ENCODE peak calls at places on chromosomes 3 and 15, in four cellular contexts. H, G, A and C are unnamed samples.

GRCh38 chr15:58396181-58396580 is 35.6 kb upstream of the LIPC start:
- DNase-seq in H (no peak), G (no peak), A (no peak), C (no peak)

GRCh38 chr3:141648055-141648910 is 89.8 kb upstream of the RNF7 start:
- DNase-seq in H (no peak), G (no peak), A (no peak), C (no peak)

GRCh38 chr15:63560741-63561448 is 36.3 kb upstream of the FBXL22 start:
- DNase-seq in H (no peak), G (peak), A (no peak), C (no peak)

GRCh38 chr3:180049391-180049790 is 12.7 kb upstream of the PEX5L start:
- DNase-seq in H (no peak), G (no peak), A (no peak), C (no peak)

GRCh38 chr15:85582719-85583089 is 202.3 kb downstream of the AKAP13 start:
- DNase-seq in H (peak), G (no peak), A (peak), C (peak)

GRCh38 chr3:155748611-155749365 is 3.9 kb upstream of the PLCH1 start:
- DNase-seq in H (no peak), G (no peak), A (no peak), C (no peak)

GRCh38 chr3:10982782-10983181 is 9.8 kb upstream of the SLC6A1 start:
- DNase-seq in H (no peak), G (no peak), A (no peak), C (no peak)

GRCh38 chr3:37907371-37907770 is 45.7 kb downstream of the CTDSPL start:
- DNase-seq in H (no peak), G (no peak), A (no peak), C (no peak)

GRCh38 chr3:175075269-175075668 is 216.1 kb downstream of the NAALADL2 start:
- DNase-seq in H (no peak), G (no peak), A (no peak), C (no peak)

GRCh38 chr3:192831111-192831644 is 86.5 kb downstream of the MB21D2 start:
- DNase-seq in H (no peak), G (no peak), A (no peak), C (no peak)

GRCh38 chr3:28316226-28316625 is 32.3 kb upstream of the ZCWPW2 start:
- DNase-seq in H (no peak), G (no peak), A (no peak), C (no peak)

GRCh38 chr3:102180291-102180931 is 254.4 kb upstream of the ZPLD1 start:
- DNase-seq in H (peak), G (no peak), A (no peak), C (no peak)

GRCh38 chr3:177905173-177905894 is 630.9 kb upstream of the KCNMB2 start:
- DNase-seq in H (no peak), G (no peak), A (no peak), C (no peak)

GRCh38 chr3:78610462-78611125 is 1157.2 kb downstream of the ROBO1 start:
- DNase-seq in H (no peak), G (no peak), A (no peak), C (no peak)

GRCh38 chr3:172892158-172892557 is 141.6 kb downstream of the ECT2 start:
- DNase-seq in H (no peak), G (no peak), A (no peak), C (no peak)

GRCh38 chr3:16357698-16358097 is 92.7 kb downstream of the OXNAD1 start:
- DNase-seq in H (no peak), G (no peak), A (no peak), C (no peak)

GRCh38 chr3:45951946-45952345 is 8.7 kb downstream of the CXCR6 start:
- DNase-seq in H (no peak), G (no peak), A (no peak), C (no peak)

GRCh38 chr3:149342413-149343340 is 9.2 kb upstream of the TM4SF18 start:
- DNase-seq in H (no peak), G (no peak), A (no peak), C (no peak)

GRCh38 chr3:60399295-60399694 is 852.0 kb downstream of the FHIT start:
- DNase-seq in H (no peak), G (no peak), A (no peak), C (no peak)

GRCh38 chr3:50806806-50807205 is 132.1 kb downstream of the DOCK3 start:
- DNase-seq in H (no peak), G (peak), A (no peak), C (no peak)

GRCh38 chr3:57161131-57161538 is 4.0 kb downstream of the IL17RD start:
- DNase-seq in H (peak), G (no peak), A (no peak), C (no peak)

GRCh38 chr3:171606151-171606751 is 146.0 kb upstream of the TNIK start:
- DNase-seq in H (no peak), G (no peak), A (no peak), C (no peak)

GRCh38 chr3:40913192-40913591 is 286.1 kb upstream of the CTNNB1 start:
- DNase-seq in H (no peak), G (no peak), A (no peak), C (no peak)

GRCh38 chr3:25532763-25533162 is 104.7 kb downstream of the RARB start:
- DNase-seq in H (no peak), G (peak), A (peak), C (no peak)

GRCh38 chr3:160169139-160169830 is 55.9 kb upstream of the C3orf80 start:
- DNase-seq in H (no peak), G (no peak), A (no peak), C (no peak)

GRCh38 chr3:117105650-117106049 is 396.1 kb downstream of the TUSC7 start:
- DNase-seq in H (peak), G (no peak), A (no peak), C (no peak)

GRCh38 chr3:31903686-31904431 is 77.2 kb downstream of the OSBPL10 start:
- DNase-seq in H (no peak), G (no peak), A (no peak), C (no peak)

GRCh38 chr3:140081836-140082331 is 146.9 kb downstream of the CLSTN2 start:
- DNase-seq in H (no peak), G (no peak), A (no peak), C (no peak)

GRCh38 chr3:8649757-8650156 is 5.2 kb upstream of the SSUH2 start:
- DNase-seq in H (no peak), G (no peak), A (no peak), C (no peak)

GRCh38 chr15:81633889-81634288 is 259.9 kb upstream of the TMC3 start:
- DNase-seq in H (no peak), G (peak), A (no peak), C (no peak)

GRCh38 chr15:60669351-60669750 is 190.4 kb upstream of the ICE2 start:
- DNase-seq in H (no peak), G (no peak), A (no peak), C (no peak)

GRCh38 chr3:168220609-168221008 is 124.9 kb upstream of the GOLIM4 start:
- DNase-seq in H (no peak), G (peak), A (no peak), C (no peak)

GRCh38 chr3:178325330-178325729 is 210.9 kb upstream of the KCNMB2 start:
- DNase-seq in H (peak), G (peak), A (no peak), C (no peak)

GRCh38 chr3:44061961-44062360 is 179.7 kb upstream of the TOPAZ1 start:
- DNase-seq in H (no peak), G (peak), A (no peak), C (no peak)

GRCh38 chr15:36527512-36528162 is 51.8 kb upstream of the CDIN1 start:
- DNase-seq in H (peak), G (peak), A (no peak), C (no peak)

GRCh38 chr15:78434134-78434533 is 3.9 kb upstream of the IREB2 start:
- DNase-seq in H (no peak), G (no peak), A (no peak), C (no peak)

GRCh38 chr3:129487183-129487867 is 41.1 kb upstream of the RHO start:
- DNase-seq in H (no peak), G (no peak), A (no peak), C (no peak)

GRCh38 chr3:57019057-57019456 is 41.4 kb upstream of the SPATA12 start:
- DNase-seq in H (no peak), G (no peak), A (no peak), C (no peak)

GRCh38 chr3:149442845-149443544 is 31.5 kb upstream of the TM4SF4 start:
- DNase-seq in H (no peak), G (no peak), A (no peak), C (no peak)

GRCh38 chr3:14396293-14396692 is 6.1 kb upstream of the SLC6A6 start:
- DNase-seq in H (no peak), G (no peak), A (no peak), C (no peak)

GRCh38 chr3:14398801-14399114 is 3.6 kb upstream of the SLC6A6 start:
- DNase-seq in H (no peak), G (no peak), A (no peak), C (no peak)

GRCh38 chr3:14397940-14398800 is 4.2 kb upstream of the SLC6A6 start:
- DNase-seq in H (no peak), G (no peak), A (no peak), C (no peak)

GRCh38 chr3:14393440-14394111 is 8.8 kb upstream of the SLC6A6 start:
- DNase-seq in H (no peak), G (no peak), A (no peak), C (no peak)

DNA sequence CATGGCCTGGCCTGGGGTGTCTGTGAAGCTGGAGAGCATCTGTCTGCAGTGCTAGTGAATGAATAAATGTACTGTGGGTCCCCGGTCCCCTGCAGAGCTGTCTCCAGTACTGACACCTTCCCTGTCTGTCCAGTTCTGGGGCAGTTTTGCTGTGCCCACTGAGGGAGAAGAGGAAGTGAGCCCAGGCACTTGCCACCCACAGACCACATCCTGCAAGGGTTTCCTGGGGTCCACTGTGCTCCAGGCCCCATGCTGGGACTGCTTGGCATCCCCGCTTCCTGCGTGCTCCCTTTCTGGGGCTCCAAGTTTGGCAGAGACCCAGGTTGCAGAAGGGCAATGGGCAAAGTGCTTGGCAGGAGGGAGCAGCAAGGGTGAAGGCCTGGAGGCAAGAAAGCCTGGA is 4.9 kb upstream of the SLC6A6 start:
- DNase-seq in H (no peak), G (no peak), A (no peak), C (no peak)
- H3K4me3 ChIP-seq in H (no peak), G (no peak), A (no peak), C (no peak)

GRCh38 chr3:66423791-66424190 is 77.0 kb downstream of the LRIG1 start:
- DNase-seq in H (no peak), G (no peak), A (no peak), C (no peak)
- TF ChIP-seq POLR2AphosphoS5 in H (no peak), G (no peak), A (no peak), C (no peak)

DNA sequence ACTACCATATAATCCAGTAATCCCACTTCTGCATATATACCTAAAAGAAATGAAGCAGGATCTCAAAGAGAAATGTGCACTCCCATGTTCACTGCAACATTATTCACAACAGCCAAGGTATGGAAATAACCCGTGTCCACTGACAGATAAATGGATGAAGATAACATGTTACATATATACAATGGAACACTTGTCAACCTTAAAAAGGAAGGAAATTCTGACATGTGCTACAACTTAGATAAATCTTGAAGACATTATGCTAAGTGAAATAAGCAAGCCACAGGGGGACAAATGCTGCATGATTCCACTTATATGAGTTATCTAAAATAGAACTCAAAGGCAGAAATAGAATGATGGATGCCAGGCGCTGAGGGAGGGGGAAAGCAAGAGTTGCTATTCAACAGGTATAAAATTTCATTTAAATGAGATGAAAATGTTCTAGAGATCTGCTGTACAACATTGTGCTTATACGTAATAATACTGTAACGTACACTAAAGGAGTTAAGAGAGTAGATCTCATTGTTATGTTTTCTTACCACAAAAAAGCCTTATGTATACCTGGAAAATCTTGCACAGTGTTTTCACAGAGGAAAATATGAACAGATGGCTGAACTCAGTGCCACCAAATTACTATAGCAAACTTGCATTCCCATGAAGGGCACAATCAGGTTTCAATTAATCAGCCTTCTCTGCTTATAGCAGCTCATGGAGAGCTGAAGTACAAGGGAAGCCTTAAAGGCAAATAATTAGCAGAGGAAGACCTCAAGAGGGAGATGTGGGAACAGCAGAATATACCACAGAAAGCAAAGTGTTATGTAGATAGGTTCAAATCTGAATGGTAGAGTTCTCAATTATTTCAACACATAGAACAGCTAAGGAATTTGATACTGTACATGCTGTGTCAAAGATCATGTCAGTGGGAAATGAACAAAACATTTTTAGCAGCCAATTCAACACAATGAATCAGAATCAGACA is 8.0 kb upstream of the VPS39 start:
- DNase-seq in H (no peak), G (no peak), A (no peak), C (no peak)
- TF ChIP-seq CTCF in H (peak), G (no peak), A (no peak), C (no peak)

DNA sequence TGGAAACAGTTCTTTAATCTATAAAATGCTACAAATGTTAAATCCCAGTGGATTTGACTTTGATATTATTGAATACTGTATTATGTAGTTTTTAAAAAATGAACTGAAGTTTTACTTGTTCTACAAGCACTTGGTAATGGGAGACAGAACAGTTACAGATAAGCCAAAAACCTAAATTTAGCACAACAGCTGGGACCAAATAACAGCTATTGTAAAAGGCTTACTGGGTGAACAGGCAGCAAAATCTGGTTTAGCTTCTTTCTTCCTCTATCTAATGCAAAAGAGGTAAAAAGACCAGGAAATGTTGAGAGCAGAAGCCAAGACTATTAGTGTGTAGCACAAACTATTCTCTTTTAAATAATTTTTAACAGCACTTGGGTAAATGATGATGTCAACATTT is 1.6 kb upstream of the ATOSA start:
- DNase-seq in H (no peak), G (no peak), A (no peak), C (no peak)
- H3K4me3 ChIP-seq in H (no peak), G (no peak), A (no peak), C (no peak)

GRCh38 chr15:39270976-39271375 is 309.9 kb upstream of the THBS1 start:
- DNase-seq in H (no peak), G (no peak), A (no peak), C (no peak)
- TF ChIP-seq POLR2AphosphoS5 in H (no peak), G (no peak), A (no peak), C (no peak)

GRCh38 chr15:28014623-28015200 is 84.4 kb downstream of the OCA2 start:
- DNase-seq in H (no peak), G (no peak), A (no peak), C (no peak)

GRCh38 chr15:28019594-28020320 is 79.4 kb downstream of the OCA2 start:
- DNase-seq in H (peak), G (peak), A (peak), C (no peak)

GRCh38 chr15:28018291-28019044 is 80.6 kb downstream of the OCA2 start:
- DNase-seq in H (no peak), G (no peak), A (no peak), C (no peak)

GRCh38 chr15:28015855-28016254 is 83.3 kb downstream of the OCA2 start:
- DNase-seq in H (no peak), G (no peak), A (no peak), C (no peak)

DNA sequence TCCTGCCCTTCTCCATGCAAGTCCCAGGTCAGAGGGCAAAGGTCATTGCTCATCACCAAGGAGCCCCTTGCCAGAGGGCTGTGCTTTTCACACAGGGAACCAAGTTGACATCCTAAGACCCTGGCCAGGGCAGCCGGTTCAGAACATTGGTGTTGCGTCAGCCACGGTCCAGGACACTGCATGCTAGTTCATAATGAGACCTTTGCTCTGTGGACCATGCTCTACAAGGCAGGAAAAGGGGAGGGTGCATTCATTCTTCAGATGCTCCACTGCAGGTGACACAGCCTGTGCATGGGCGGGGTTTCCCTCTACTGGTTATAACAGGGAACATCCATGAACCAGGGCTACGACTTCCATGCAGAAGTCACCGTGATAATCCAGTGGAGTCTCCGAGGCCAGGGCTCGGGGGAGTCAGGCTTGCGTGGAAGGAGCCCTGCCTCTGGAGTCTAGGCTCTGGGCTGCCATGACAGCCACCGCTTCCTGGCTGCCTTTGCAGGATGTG is 81.6 kb downstream of the OCA2 start:
- DNase-seq in H (peak), G (peak), A (no peak), C (no peak)
- TF ChIP-seq CTCF in H (no peak), G (peak), A (peak), C (no peak)

GRCh38 chr3:72418856-72419255 is 429.4 kb downstream of the SHQ1 start:
- DNase-seq in H (no peak), G (peak), A (no peak), C (no peak)
- H3K4me3 ChIP-seq in H (no peak), G (no peak), A (no peak), C (no peak)